ENCODE peak calls at places on chromosomes 1 and 21, in ten cellular contexts. H is pancreas; T is tibial nerve; M is CD4-positive, alpha-beta memory T cell; R is CD8-positive, alpha-beta T cell; L is thoracic aorta; Y is AG09309; Q is upper lobe of right lung; A is GM12865; B is mucosa of descending colon. Z is an unnamed sample.
A peak's percentile ranks its signal among the peaks of the same experiment; 100 is the strongest.

GRCh38 chr1:181612100-181612499 is 128.8 kb downstream of the CACNA1E start:
- DNase-seq in H (no peak), M (no peak), B (no peak), R (no peak), L (no peak), A (no peak), Q (no peak), Y (no peak), T (no peak), Z (no peak)

GRCh38 chr1:86650065-86650464 is 54.3 kb upstream of the SH3GLB1 start:
- DNase-seq in R (no peak), B (no peak), H (no peak), Y (no peak), M (no peak), T (no peak), Q (no peak), A (no peak), L (no peak), Z (no peak)

GRCh38 chr1:154951901-154952657 is 3.8 kb downstream of the PBXIP1 start:
- DNase-seq in B (no peak), M (peak; percentile 80), Q (no peak), Y (no peak), L (no peak), T (no peak), R (peak; percentile 52), A (peak; percentile 49), H (no peak), Z (no peak)

GRCh38 chr1:169933999-169934725 is 40.5 kb upstream of the SCYL3 start:
- DNase-seq in Y (no peak), B (peak; percentile 84), M (no peak), T (no peak), H (no peak), Q (no peak), R (no peak), L (no peak), A (no peak), Z (no peak)

GRCh38 chr1:8297245-8297644 is 20.7 kb upstream of the SLC45A1 start:
- DNase-seq in Q (no peak), M (no peak), H (no peak), A (no peak), L (no peak), B (no peak), Y (no peak), R (no peak), T (no peak), Z (no peak)

GRCh38 chr1:1432951-1433803 is 2.3 kb upstream of the VWA1 start:
- DNase-seq in Q (peak; percentile 96), Y (no peak), B (peak; percentile 94), M (no peak), A (no peak), T (peak; percentile 57), L (no peak), H (peak; percentile 94), R (no peak), Z (no peak)

GRCh38 chr1:181936768-181937581 is 124.5 kb downstream of the ZNF648 start:
- DNase-seq in T (no peak), A (peak; percentile 92), Q (peak; percentile 69), Y (no peak), R (no peak), H (peak; percentile 29), M (peak; percentile 34), B (peak; percentile 67), L (no peak), Z (peak; percentile 65)

GRCh38 chr21:33937931-33938339 is 22.3 kb upstream of the ATP5PO start:
- DNase-seq in B (no peak), L (no peak), M (peak; percentile 56), Q (no peak), H (no peak), T (no peak), R (no peak), A (peak; percentile 75), Y (no peak), Z (no peak)

GRCh38 chr1:153538315-153538821 is 2.4 kb downstream of the S100A5 start:
- DNase-seq in B (peak; percentile 90), Q (peak; percentile 47), M (no peak), A (peak; percentile 17), Y (no peak), R (no peak), L (no peak), H (peak; percentile 34), T (no peak), Z (no peak)

GRCh38 chr1:208688656-208689315 is 444.6 kb upstream of the PLXNA2 start:
- DNase-seq in Q (no peak), Y (no peak), A (no peak), M (no peak), L (no peak), T (no peak), H (no peak), B (peak; percentile 17), R (no peak), Z (no peak)

GRCh38 chr1:89198500-89199072 is at the start of gene GBP4:
- DNase-seq in R (peak; percentile 31), M (peak; percentile 58), Y (peak; percentile 8), H (no peak), A (peak; percentile 84), Q (peak; percentile 68), L (no peak), T (no peak), B (peak; percentile 55), Z (no peak)

GRCh38 chr21:15309022-15309590 is 244.3 kb upstream of the NRIP1 start:
- DNase-seq in L (no peak), Y (no peak), R (no peak), T (no peak), B (no peak), Q (no peak), H (no peak), A (no peak), M (no peak), Z (no peak)

GRCh38 chr1:60984066-60984799 is 98.1 kb upstream of the NFIA start:
- DNase-seq in A (no peak), H (no peak), M (no peak), R (no peak), Q (no peak), B (peak; percentile 3), L (no peak), Y (no peak), T (peak; percentile 30), Z (no peak)

DNA sequence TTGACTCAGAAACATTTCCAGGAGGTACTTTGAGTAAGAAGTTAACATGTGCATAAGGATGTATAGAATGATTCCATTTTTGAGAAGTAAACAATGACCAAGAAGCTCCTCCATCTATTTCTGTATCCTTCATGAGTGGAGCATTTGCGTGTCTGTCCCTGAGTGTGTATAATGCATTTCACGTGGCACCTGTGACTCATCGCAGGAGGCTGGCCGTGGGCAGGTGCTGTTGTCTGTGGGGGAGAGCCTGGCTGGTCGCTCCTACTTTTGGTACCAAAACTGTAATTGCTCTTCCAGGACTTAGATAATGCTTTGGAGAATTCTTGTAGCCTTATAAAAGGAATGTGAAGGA is 16.5 kb downstream of the SLC37A1 start:
- DNase-seq in Q (no peak), B (no peak), T (no peak), L (no peak), R (no peak), H (no peak), M (no peak), Y (no peak), A (no peak), Z (no peak)
- H3K4me3 ChIP-seq in Q (no peak overlapping the region), B (no peak overlapping the region), T (no peak overlapping the region), L (no peak overlapping the region), R (no peak overlapping the region), H (no peak overlapping the region), M (no peak overlapping the region), Y (no peak overlapping the region), A (no peak overlapping the region), Z (no peak overlapping the region)

DNA sequence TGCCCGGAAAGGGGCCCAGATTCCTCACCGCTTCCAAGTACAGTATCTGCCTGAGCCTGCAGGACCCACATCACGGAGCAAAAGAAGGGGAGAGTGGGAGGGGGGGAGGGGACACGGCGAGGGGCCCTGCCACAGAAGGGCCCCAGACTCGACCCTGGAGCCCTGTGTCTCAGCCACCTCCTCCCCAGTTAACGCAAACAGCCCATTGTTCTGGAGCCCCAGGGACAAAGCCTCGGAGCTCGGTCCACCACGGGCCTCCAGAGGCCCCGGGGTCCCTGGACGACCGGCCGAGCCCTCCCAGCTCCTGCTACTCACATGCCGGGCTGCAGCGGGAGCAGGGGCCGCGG is 512 bp downstream of the MEGF6 start:
- DNase-seq in A (no peak), Y (no peak), R (no peak), L (no peak), Q (no peak), H (no peak), M (no peak), B (no peak), T (no peak), Z (no peak)
- H3K4me3 ChIP-seq in A (no peak overlapping the region), Y (no peak overlapping the region), R (peak overlapping the region; percentile 35), L (peak overlapping the region; percentile 67), Q (peak overlapping the region; percentile 54), H (peak overlapping the region; percentile 20), M (no peak overlapping the region), B (no peak overlapping the region), T (peak overlapping the region; percentile 24), Z (peak overlapping the region; percentile 39)

GRCh38 chr1:16195518-16195905 is 16.9 kb downstream of the ARHGEF19 start:
- DNase-seq in L (no peak), M (no peak), A (no peak), Q (no peak), Y (peak; percentile 2), T (no peak), H (no peak), B (no peak), R (no peak), Z (no peak)

GRCh38 chr1:16199157-16199501 is 13.3 kb downstream of the ARHGEF19 start:
- DNase-seq in M (no peak), Q (no peak), B (no peak), L (no peak), R (no peak), H (no peak), Y (no peak), T (no peak), A (no peak), Z (no peak)

GRCh38 chr1:16198444-16199156 is 13.9 kb downstream of the ARHGEF19 start:
- DNase-seq in M (no peak), Y (no peak), Q (peak; percentile 58), A (no peak), R (no peak), B (no peak), L (no peak), T (no peak), H (no peak), Z (no peak)

GRCh38 chr1:16199700-16200099 is 12.8 kb downstream of the ARHGEF19 start:
- DNase-seq in R (no peak), H (no peak), M (no peak), T (no peak), Y (no peak), Q (no peak), B (no peak), L (no peak), A (no peak), Z (no peak)

DNA sequence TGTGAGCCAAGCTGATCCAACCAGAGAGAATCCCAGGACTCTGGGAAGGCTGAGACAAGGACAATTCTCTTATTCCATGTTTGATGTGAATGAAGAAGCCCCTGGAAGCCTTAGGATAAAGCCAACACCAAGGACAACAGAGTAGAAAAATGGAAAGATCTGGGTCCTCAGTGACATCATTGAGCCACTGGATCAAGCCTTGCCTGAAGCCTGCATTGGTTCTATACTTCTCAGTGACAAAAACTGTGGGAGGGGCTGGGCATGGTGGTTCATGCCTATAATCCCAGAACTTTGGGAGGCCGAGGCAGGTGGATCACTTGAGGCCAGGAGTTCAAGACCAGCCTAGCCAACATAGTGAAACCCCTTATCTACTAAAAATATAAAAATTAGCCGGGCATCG is 15.6 kb downstream of the ARHGEF19 start:
- DNase-seq in A (no peak), T (no peak), R (no peak), L (no peak), H (no peak), Y (no peak), Q (no peak), B (no peak), M (no peak), Z (no peak)
- H3K4me3 ChIP-seq in A (no peak overlapping the region), T (no peak overlapping the region), R (no peak overlapping the region), L (no peak overlapping the region), H (no peak overlapping the region), Y (no peak overlapping the region), Q (no peak overlapping the region), B (no peak overlapping the region), M (no peak overlapping the region), Z (no peak overlapping the region)

GRCh38 chr1:157043685-157044084 is 1.9 kb downstream of the ARHGEF11 start:
- DNase-seq in H (no peak), T (no peak), M (no peak), A (no peak), Y (no peak), L (no peak), B (no peak), R (no peak), Q (no peak), Z (no peak)
- H3K4me3 ChIP-seq in H (no peak overlapping the region), T (no peak overlapping the region), M (no peak overlapping the region), A (peak overlapping the region; percentile 76), Y (peak overlapping the region; percentile 76), L (peak overlapping the region; percentile 91), B (no peak overlapping the region), R (no peak overlapping the region), Q (peak overlapping the region; percentile 59), Z (no peak overlapping the region)

Z was measured in Jurkat, Clone E6-1.